ENCODE peak calls at places on chromosomes 4 and X, in five cellular contexts. N is Peyer's patch, J is fibroblast of pulmonary artery, E is Daoy, P is smooth muscle cell of the brain vasculature. M is an unnamed sample.

GRCh38 chrX:15143050-15143824 is 126.6 kb downstream of the ASB9 start:
- DNase-seq in N (peak), J (peak), P (no peak), E (peak), M (no peak)

GRCh38 chrX:19625612-19626011 is 110.3 kb upstream of the MAP3K15 start:
- DNase-seq in P (no peak), J (no peak), N (peak), E (peak), M (no peak)

GRCh38 chr4:10611673-10612072 is 72.9 kb downstream of the CLNK start:
- DNase-seq in P (no peak), E (peak), J (peak), N (no peak), M (no peak)

GRCh38 chr4:150224896-150225591 is 146.8 kb downstream of the DCLK2 start:
- DNase-seq in N (no peak), E (peak), J (peak), P (peak), M (no peak)

GRCh38 chrX:1455948-1456280 is 3.2 kb upstream of the ASMTL start:
- DNase-seq in E (no peak), N (peak), P (no peak), J (no peak), M (no peak)

GRCh38 chrX:19964017-19964710 is 26.7 kb downstream of the BCLAF3 start:
- DNase-seq in J (no peak), P (no peak), N (no peak), E (peak), M (no peak)

GRCh38 chr4:3644849-3645627 is 112.8 kb upstream of the LRPAP1 start:
- DNase-seq in N (peak), P (no peak), E (peak), J (no peak), M (no peak)

GRCh38 chrX:49172280-49172780 is 632 bp downstream of the PLP2 start:
- DNase-seq in N (peak), P (no peak), E (peak), J (peak), M (no peak)

GRCh38 chr4:53562409-53562808 is 28.9 kb downstream of the LNX1 start:
- DNase-seq in N (no peak), P (no peak), E (no peak), J (no peak), M (no peak)

GRCh38 chr4:183960021-183960420 is 54.9 kb downstream of the STOX2 start:
- DNase-seq in E (peak), N (peak), P (no peak), J (peak), M (peak)

GRCh38 chr4:183197140-183197539 is 98.1 kb downstream of the WWC2 start:
- DNase-seq in N (no peak), E (no peak), P (no peak), J (no peak), M (no peak)

GRCh38 chr4:140252742-140253555 is 99.0 kb upstream of the MAML3 start:
- DNase-seq in E (peak), P (no peak), N (peak), J (peak), M (peak)

GRCh38 chr4:14749910-14750309 is 252.4 kb upstream of the CPEB2 start:
- DNase-seq in N (no peak), P (no peak), E (no peak), J (peak), M (no peak)

GRCh38 chr4:91734682-91735081 is 569.1 kb upstream of the GRID2 start:
- DNase-seq in P (no peak), E (no peak), N (no peak), J (peak), M (no peak)

GRCh38 chr4:153731239-153731638 is 28.6 kb downstream of the RNF175 start:
- DNase-seq in N (no peak), J (peak), E (peak), P (peak), M (no peak)

GRCh38 chrX:153226344-153227190 is 47.5 kb downstream of the MAGEA1 start:
- DNase-seq in J (peak), P (no peak), N (no peak), E (peak), M (no peak)

GRCh38 chrX:4240541-4241194 is 527.2 kb upstream of the PRKX start:
- DNase-seq in N (no peak), P (no peak), J (no peak), E (no peak), M (no peak)

GRCh38 chrX:54230440-54231148 is 47.5 kb upstream of the FAM120C start:
- DNase-seq in P (no peak), N (no peak), E (no peak), J (peak), M (no peak)

GRCh38 chr4:3733195-3733594 is 33.0 kb upstream of the ADRA2C start:
- DNase-seq in P (no peak), E (no peak), J (no peak), N (no peak), M (no peak)

M was measured in amygdala.